ENCODE peak calls at places on chromosomes 12 and 14, in seven cellular contexts. Q is CD4-positive, alpha-beta T cell; S is AG04450; O is GM12865; V is substantia nigra; N is stimulated activated CD8-positive, alpha-beta memory T cell treated with anti-CD3 and anti-CD28 coated beads, Interleukin-7, amount 100 ng/mL, for 1 hour; G is cardiac fibroblast. A is an unnamed sample.

GRCh38 chr14:105201928-105202513 is 20.9 kb upstream of the NUDT14 start:
- DNase-seq in Q (no peak), S (no peak), O (peak; percentile 32), V (no peak), N (no peak), G (no peak), A (no peak)

GRCh38 chr12:26298785-26299621 is 103.6 kb downstream of the SSPN start:
- DNase-seq in Q (no peak), S (no peak), O (peak; percentile 88), V (no peak), N (no peak), G (peak; percentile 72), A (peak; percentile 91)

GRCh38 chr14:105151131-105151837 is 17.3 kb downstream of the JAG2 start:
- DNase-seq in Q (no peak), S (no peak), O (no peak), V (no peak), N (no peak), G (no peak), A (no peak)

GRCh38 chr14:35430459-35431199 is 26.1 kb upstream of the NFKBIA start:
- DNase-seq in Q (no peak), S (no peak), O (no peak), V (no peak), N (no peak), G (no peak), A (no peak)

GRCh38 chr14:48275301-48275700 is 599.9 kb upstream of the MDGA2 start:
- DNase-seq in Q (no peak), S (no peak), O (no peak), V (no peak), N (no peak), G (no peak), A (no peak)

GRCh38 chr14:35988550-35988949 is 162.4 kb downstream of the BRMS1L start:
- DNase-seq in Q (no peak), S (no peak), O (no peak), V (no peak), N (no peak), G (no peak), A (no peak)

GRCh38 chr14:59483360-59483759 is 848 bp downstream of the L3HYPDH start:
- DNase-seq in Q (no peak), S (peak; percentile 41), O (no peak), V (no peak), N (no peak), G (peak; percentile 65), A (peak; percentile 84)

GRCh38 chr14:50943943-50944646 is at the start of gene PYGL:
- DNase-seq in Q (no peak), S (no peak), O (peak; percentile 70), V (peak; percentile 29), N (no peak), G (peak; percentile 80), A (peak; percentile 60)

GRCh38 chr12:66244446-66244845 is 55.4 kb downstream of the IRAK3 start:
- DNase-seq in Q (no peak), S (no peak), O (no peak), V (no peak), N (no peak), G (peak; percentile 16), A (no peak)

GRCh38 chr14:75418779-75419768 is 8.7 kb upstream of the JDP2 start:
- DNase-seq in Q (no peak), S (no peak), O (peak; percentile 62), V (no peak), N (no peak), G (no peak), A (no peak)

GRCh38 chr14:100616854-100617714 is 29.9 kb upstream of the BEGAIN start:
- DNase-seq in Q (no peak), S (no peak), O (no peak), V (no peak), N (no peak), G (peak; percentile 10), A (no peak)